ENCODE peak calls at places on chromosome 1, in five cellular contexts. F is H9, J is neuronal stem cell, Q is H1, U is trophoblast cell. R is an unnamed sample.

GRCh38 chr1:239538244-239538988 is 152.0 kb downstream of the CHRM3 start:
- DNase-seq in F (no peak), J (peak; percentile 51), Q (no peak), U (no peak), R (no peak)

GRCh38 chr1:157512036-157512969 is 40.0 kb downstream of the FCRL5 start:
- DNase-seq in F (no peak), J (no peak), Q (no peak), U (no peak), R (no peak)

GRCh38 chr1:10396870-10397269 is 2.0 kb upstream of the PGD start:
- DNase-seq in F (no peak), J (no peak), Q (no peak), U (no peak), R (no peak)

GRCh38 chr1:112888630-112889029 is 67.4 kb downstream of the SLC16A1 start:
- DNase-seq in F (no peak), J (no peak), Q (no peak), U (no peak), R (no peak)

GRCh38 chr1:29122662-29122986 is 1.1 kb downstream of the TMEM200B start:
- DNase-seq in F (no peak), J (peak; percentile 31), Q (no peak), U (peak; percentile 71), R (peak; percentile 75)

GRCh38 chr1:243748706-243749283 is 101.2 kb downstream of the AKT3 start:
- DNase-seq in F (no peak), J (no peak), Q (no peak), U (no peak), R (peak; percentile 79)

GRCh38 chr1:173253046-173253445 is 45.9 kb upstream of the TNFSF4 start:
- DNase-seq in F (no peak), J (no peak), Q (no peak), U (no peak), R (peak; percentile 55)

GRCh38 chr1:212077028-212077427 is 41.5 kb downstream of the DTL start:
- DNase-seq in F (no peak), J (no peak), Q (no peak), U (no peak), R (no peak)

GRCh38 chr1:245500546-245500945 is 345.8 kb downstream of the KIF26B start:
- DNase-seq in F (no peak), J (no peak), Q (no peak), U (no peak), R (peak; percentile 66)

GRCh38 chr1:175635092-175635491 is 108.3 kb downstream of the TNR start:
- DNase-seq in F (no peak), J (no peak), Q (no peak), U (no peak), R (no peak)
- H2BK12ac ChIP-seq in F (no peak overlapping the region), J (no peak overlapping the region), Q (no peak overlapping the region), U (no peak overlapping the region), R (no peak overlapping the region)

DNA sequence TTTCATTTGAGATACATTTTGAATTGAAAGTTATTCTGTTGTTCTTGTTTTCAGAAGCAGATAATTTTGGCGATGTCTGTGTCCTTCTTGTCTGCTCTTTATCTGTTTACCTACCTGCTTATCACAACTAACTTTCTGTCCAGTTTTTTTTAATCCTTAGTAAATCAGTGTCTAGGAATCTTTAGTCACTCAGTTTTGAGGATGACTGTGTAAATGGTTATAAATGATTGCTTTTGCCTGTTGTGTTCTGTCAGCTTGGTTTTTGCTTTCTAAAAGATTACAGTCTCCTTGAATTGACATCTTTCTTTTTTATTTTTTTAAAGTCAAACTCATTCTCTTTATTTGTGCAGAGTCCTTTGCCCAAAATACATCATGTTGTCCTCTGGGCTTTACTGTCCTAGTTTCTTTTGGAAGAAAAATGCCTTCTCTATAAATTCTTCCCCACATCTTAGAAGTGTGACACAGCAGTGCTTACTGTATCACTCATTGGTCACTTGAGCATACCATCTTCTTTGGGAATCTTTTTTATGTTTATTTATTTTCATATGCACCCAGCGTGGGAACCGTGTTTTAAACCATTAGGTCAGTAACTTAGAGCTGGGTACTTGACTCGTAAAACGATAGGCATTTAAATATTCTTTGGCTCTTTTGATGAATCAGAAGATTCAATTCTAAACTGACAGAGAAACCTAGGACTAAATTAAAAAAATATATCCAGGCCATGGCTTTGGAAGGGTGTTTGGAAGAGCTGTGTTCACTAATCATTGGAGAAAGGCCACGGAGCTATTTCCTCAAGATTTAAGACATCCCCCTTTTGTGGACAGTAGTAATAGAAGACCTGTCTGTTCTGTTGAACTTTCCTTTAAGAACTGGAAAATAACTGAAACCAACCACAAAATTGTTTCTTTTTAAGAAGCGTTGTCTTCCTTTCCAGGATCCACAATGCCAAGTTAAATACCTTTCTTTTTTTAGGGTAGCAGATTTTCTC is 20.9 kb downstream of the LAMC1 start:
- DNase-seq in F (no peak), J (no peak), Q (no peak), U (no peak), R (peak; percentile 95)
- H3K4me1 ChIP-seq in F (peaks cover 2% of the 10 kb centered on the region), J (peaks cover 60% of the 10 kb centered on the region), Q (peaks cover 5% of the 10 kb centered on the region), U (peaks cover 6% of the 10 kb centered on the region), R (peaks cover 9% of the 10 kb centered on the region)

DNA sequence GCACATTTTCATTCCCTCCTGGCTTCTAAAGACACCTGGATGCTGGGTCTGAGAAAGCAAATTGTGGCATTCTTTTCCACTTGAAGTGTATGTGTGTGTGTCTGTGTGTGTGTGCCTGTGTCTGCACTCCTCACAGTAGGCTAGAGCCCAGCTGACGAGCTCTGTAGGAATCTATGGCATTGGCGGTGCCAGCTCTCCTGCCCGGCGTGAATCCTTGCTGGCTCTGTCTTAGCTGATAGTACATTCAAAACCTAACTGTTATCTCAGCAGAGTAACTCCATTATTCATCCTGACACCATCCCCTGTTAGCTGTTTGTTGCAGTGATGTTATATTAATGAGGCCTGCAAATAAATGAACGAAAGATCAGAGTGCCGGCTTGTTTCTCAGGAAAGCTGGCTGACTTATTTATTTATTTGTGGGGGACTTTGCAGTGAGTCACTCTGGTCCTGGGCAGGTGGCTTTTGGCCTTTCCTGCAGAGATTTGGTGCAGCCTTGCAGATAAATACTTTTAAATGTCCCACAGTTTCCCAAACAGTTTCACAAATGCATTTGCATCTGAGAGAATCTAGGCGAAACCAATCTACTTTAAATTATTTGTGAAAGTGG is 160.6 kb upstream of the CD34 start:
- DNase-seq in F (no peak), J (no peak), Q (no peak), U (no peak), R (peak; percentile 19)
- H2BK12ac ChIP-seq in F (no peak overlapping the region), J (no peak overlapping the region), Q (no peak overlapping the region), U (no peak overlapping the region), R (no peak overlapping the region)

GRCh38 chr1:116668277-116668676 is 744 bp upstream of the IGSF3 start:
- DNase-seq in F (no peak), J (no peak), Q (no peak), U (no peak), R (no peak)
- H3K4me1 ChIP-seq in F (no peaks in the 10 kb centered on the region), J (peaks cover 3% of the 10 kb centered on the region), Q (peaks cover 17% of the 10 kb centered on the region), U (peaks cover 20% of the 10 kb centered on the region), R (peaks cover 7% of the 10 kb centered on the region)

DNA sequence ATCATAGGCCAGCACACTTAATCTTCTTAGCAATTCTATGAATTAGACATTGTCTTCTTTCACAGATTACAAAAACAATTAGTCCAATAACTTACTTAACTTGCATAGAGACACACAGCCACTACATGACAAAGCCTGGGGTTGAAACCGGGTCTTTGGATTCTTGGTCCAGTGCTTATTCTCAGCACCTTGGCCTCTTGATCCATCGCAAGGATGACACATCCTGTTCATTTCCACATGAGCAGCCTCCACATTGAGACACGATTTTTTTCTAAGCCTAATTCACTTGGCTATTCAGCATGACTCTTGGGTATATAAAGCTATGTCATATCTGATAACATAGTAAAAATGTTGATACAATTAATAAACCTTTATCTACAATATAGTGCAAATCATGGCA is 221.0 kb upstream of the FOXD3 start:
- DNase-seq in F (no peak), J (no peak), Q (no peak), U (no peak), R (no peak)
- H2BK12ac ChIP-seq in F (no peak overlapping the region), J (no peak overlapping the region), Q (no peak overlapping the region), U (no peak overlapping the region), R (no peak overlapping the region)

GRCh38 chr1:161197560-161198205 is 1.2 kb downstream of the ADAMTS4 start:
- DNase-seq in F (no peak), J (no peak), Q (no peak), U (no peak), R (no peak)
- H3K4me1 ChIP-seq in F (peaks cover 24% of the 10 kb centered on the region), J (peaks cover 30% of the 10 kb centered on the region), Q (peaks cover 23% of the 10 kb centered on the region), U (peaks cover 27% of the 10 kb centered on the region), R (peaks cover 10% of the 10 kb centered on the region)

GRCh38 chr1:147879911-147880310 is 22.7 kb upstream of the GJA8 start:
- DNase-seq in F (no peak), J (no peak), Q (no peak), U (no peak), R (no peak)
- H2BK12ac ChIP-seq in F (no peak overlapping the region), J (no peak overlapping the region), Q (no peak overlapping the region), U (no peak overlapping the region), R (no peak overlapping the region)